ENCODE peak calls at places on chromosomes 3 and 15, in seven cellular contexts. C is GM12865; S is iris pigment epithelial cell; T is RWPE1; E is astrocyte of the spinal cord; M is heart right ventricle; X is effector memory CD4-positive, alpha-beta T cell. A is an unnamed sample.

GRCh38 chr3:171334465-171334811 is 125.8 kb downstream of the TNIK start:
- DNase-seq in E (no peak), T (no peak), S (no peak), C (no peak), X (no peak), M (peak), A (no peak)

GRCh38 chr3:182692685-182693084 is 100.6 kb upstream of the ATP11B start:
- DNase-seq in E (no peak), M (no peak), X (no peak), T (no peak), S (no peak), C (no peak), A (no peak)

GRCh38 chr3:11558002-11558401 is 85.7 kb downstream of the VGLL4 start:
- DNase-seq in C (no peak), S (peak), X (no peak), E (peak), M (no peak), T (peak), A (no peak)

GRCh38 chr3:155704041-155704440 is 40.8 kb downstream of the PLCH1 start:
- DNase-seq in X (no peak), T (no peak), M (no peak), S (no peak), E (peak), C (no peak), A (no peak)

GRCh38 chr15:60908888-60909287 is 320.2 kb downstream of the RORA start:
- DNase-seq in S (no peak), C (no peak), M (no peak), X (no peak), E (no peak), T (no peak), A (no peak)

GRCh38 chr3:6860911-6861330 is at the start of gene GRM7:
- DNase-seq in M (no peak), E (peak), T (no peak), S (no peak), C (no peak), X (no peak), A (no peak)

GRCh38 chr3:15637131-15637951 is 35.8 kb downstream of the BTD start:
- DNase-seq in E (peak), C (peak), M (no peak), S (no peak), T (no peak), X (no peak), A (no peak)

GRCh38 chr15:100703671-100704070 is 101.3 kb downstream of the ASB7 start:
- DNase-seq in C (no peak), X (no peak), S (no peak), M (no peak), E (no peak), T (no peak), A (no peak)

GRCh38 chr15:43150171-43150929 is 17.0 kb downstream of the TMEM62 start:
- DNase-seq in S (peak), T (peak), M (no peak), X (no peak), C (no peak), E (peak), A (peak)

GRCh38 chr15:39144051-39144450 is 436.8 kb upstream of the THBS1 start:
- DNase-seq in X (no peak), T (no peak), M (no peak), S (no peak), E (no peak), C (no peak), A (no peak)

GRCh38 chr3:87313641-87314040 is 37.3 kb upstream of the POU1F1 start:
- DNase-seq in T (peak), X (no peak), C (no peak), E (no peak), S (no peak), M (no peak), A (no peak)

GRCh38 chr3:140395134-140396075 is 282.5 kb upstream of the TRIM42 start:
- DNase-seq in M (no peak), S (no peak), T (no peak), E (no peak), X (no peak), C (no peak), A (no peak)

GRCh38 chr3:177498037-177498857 is 301.0 kb upstream of the TBL1XR1 start:
- DNase-seq in T (peak), X (no peak), E (peak), C (peak), S (peak), M (no peak), A (peak)

GRCh38 chr3:187828571-187829452 is 83.5 kb upstream of the BCL6 start:
- DNase-seq in E (no peak), X (no peak), T (no peak), S (no peak), C (peak), M (no peak), A (no peak)

GRCh38 chr3:42451116-42451515 is 40.7 kb upstream of the LYZL4 start:
- DNase-seq in T (no peak), X (no peak), C (no peak), M (no peak), E (no peak), S (peak), A (no peak)

GRCh38 chr3:42159706-42160472 is 68.7 kb downstream of the TRAK1 start:
- DNase-seq in C (peak), T (peak), M (peak), E (no peak), X (no peak), S (peak), A (peak)

GRCh38 chr3:29274667-29275066 is 6.2 kb upstream of the RBMS3 start:
- DNase-seq in X (no peak), M (no peak), C (no peak), T (no peak), S (no peak), E (no peak), A (no peak)